ENCODE peak calls at places on chromosomes 12 and 14, in five cellular contexts. J is uterus; U is neuronal stem cell; E is fibroblast of lung; X is naive thymus-derived CD4-positive, alpha-beta T cell. T is an unnamed sample.

GRCh38 chr12:71746983-71747611 is 7.6 kb upstream of the RAB21 start:
- DNase-seq in J (peak; percentile 21), U (no peak), E (peak; percentile 78), X (peak; percentile 62), T (no peak)

GRCh38 chr14:71714225-71714624 is 218.0 kb upstream of the RGS6 start:
- DNase-seq in J (no peak), U (no peak), E (peak; percentile 87), X (no peak), T (no peak)

GRCh38 chr14:69366069-69366468 is 32.0 kb downstream of the ERH start:
- DNase-seq in J (no peak), U (no peak), E (no peak), X (no peak), T (no peak)

GRCh38 chr14:60565211-60565610 is 56.3 kb downstream of the SIX6 start:
- DNase-seq in J (no peak), U (no peak), E (peak; percentile 63), X (no peak), T (no peak)

GRCh38 chr12:51351913-51352532 is 5.5 kb upstream of the CELA1 start:
- DNase-seq in J (no peak), U (peak; percentile 75), E (peak; percentile 60), X (peak; percentile 51), T (no peak)

GRCh38 chr12:124474709-124475108 is 92.7 kb downstream of the NCOR2 start:
- DNase-seq in J (no peak), U (no peak), E (no peak), X (no peak), T (no peak)

GRCh38 chr12:95473440-95473946 is 459 bp upstream of the METAP2 start:
- DNase-seq in J (peak; percentile 25), U (peak; percentile 17), E (peak; percentile 61), X (no peak), T (peak; percentile 64)

GRCh38 chr14:87082917-87083316 is 910.1 kb downstream of the GALC start:
- DNase-seq in J (no peak), U (no peak), E (no peak), X (no peak), T (no peak)

GRCh38 chr12:124994435-124994975 is 1.1 kb downstream of the BRI3BP start:
- DNase-seq in J (no peak), U (no peak), E (no peak), X (no peak), T (peak; percentile 55)

GRCh38 chr12:124841558-124841945 is 22.1 kb downstream of the SCARB1 start:
- DNase-seq in J (no peak), U (no peak), E (no peak), X (no peak), T (no peak)

GRCh38 chr14:58732387-58732786 is 94.6 kb downstream of the DACT1 start:
- DNase-seq in J (no peak), U (no peak), E (no peak), X (no peak), T (no peak)

GRCh38 chr14:99758121-99758871 is 34.9 kb upstream of the EML1 start:
- DNase-seq in J (no peak), U (no peak), E (peak; percentile 93), X (no peak), T (no peak)

GRCh38 chr12:61504396-61505115 is 755.6 kb upstream of the USP15 start:
- DNase-seq in J (no peak), U (no peak), E (no peak), X (no peak), T (no peak)

GRCh38 chr14:71049435-71050147 is 142.3 kb downstream of the PCNX1 start:
- DNase-seq in J (no peak), U (no peak), E (peak; percentile 72), X (no peak), T (no peak)

GRCh38 chr12:4434721-4435425 is 10.7 kb downstream of the FGF6 start:
- DNase-seq in J (no peak), U (no peak), E (no peak), X (no peak), T (no peak)

GRCh38 chr14:23381871-23382270 is 5.0 kb downstream of the CMTM5 start:
- DNase-seq in J (no peak), U (no peak), E (no peak), X (no peak), T (no peak)

GRCh38 chr14:59283380-59283779 is 94.9 kb downstream of the DAAM1 start:
- DNase-seq in J (no peak), U (no peak), E (peak; percentile 62), X (no peak), T (no peak)

GRCh38 chr12:79420146-79420618 is 270.6 kb downstream of the PAWR start:
- DNase-seq in J (no peak), U (peak; percentile 21), E (peak; percentile 90), X (no peak), T (no peak)

GRCh38 chr14:35543006-35543405 is 9.0 kb downstream of the INSM2 start:
- DNase-seq in J (no peak), U (no peak), E (no peak), X (no peak), T (no peak)

GRCh38 chr12:43937947-43938346 is 102.1 kb downstream of the TMEM117 start:
- DNase-seq in J (no peak), U (no peak), E (peak; percentile 17), X (no peak), T (no peak)

GRCh38 chr12:12461923-12462315 is 100.7 kb downstream of the DUSP16 start:
- DNase-seq in J (no peak), U (no peak), E (no peak), X (no peak), T (no peak)

GRCh38 chr12:40104461-40105264 is 1.2 kb downstream of the SLC2A13 start:
- DNase-seq in J (no peak), U (no peak), E (peak; percentile 7), X (no peak), T (no peak)
- H3K4me3 ChIP-seq in J (peak overlapping the region; percentile 94), U (peak overlapping the region; percentile 84), E (peak overlapping the region; percentile 54), X (peak overlapping the region; percentile 61), T (peak overlapping the region; percentile 87)

GRCh38 chr12:116174904-116175303 is 102.6 kb downstream of the MED13L start:
- DNase-seq in J (no peak), U (no peak), E (no peak), X (no peak), T (no peak)

GRCh38 chr12:116166306-116166705 is 111.2 kb downstream of the MED13L start:
- DNase-seq in J (no peak), U (no peak), E (no peak), X (no peak), T (no peak)

GRCh38 chr12:116172224-116172849 is 105.2 kb downstream of the MED13L start:
- DNase-seq in J (no peak), U (no peak), E (no peak), X (no peak), T (no peak)

GRCh38 chr12:116169071-116169470 is 108.4 kb downstream of the MED13L start:
- DNase-seq in J (no peak), U (no peak), E (no peak), X (no peak), T (no peak)

GRCh38 chr12:116171549-116171948 is 105.9 kb downstream of the MED13L start:
- DNase-seq in J (no peak), U (no peak), E (no peak), X (no peak), T (no peak)
- H3K4me3 ChIP-seq in J (no peak overlapping the region), U (no peak overlapping the region), E (no peak overlapping the region), X (no peak overlapping the region), T (no peak overlapping the region)

GRCh38 chr14:25048170-25049126 is 1.5 kb downstream of the STXBP6 start:
- DNase-seq in J (peak; percentile 57), U (no peak), E (peak; percentile 76), X (no peak), T (no peak)
- H3K4me3 ChIP-seq in J (peak overlapping the region; percentile 49), U (no peak overlapping the region), E (peak overlapping the region; percentile 65), X (no peak overlapping the region), T (peak overlapping the region; percentile 78)

DNA sequence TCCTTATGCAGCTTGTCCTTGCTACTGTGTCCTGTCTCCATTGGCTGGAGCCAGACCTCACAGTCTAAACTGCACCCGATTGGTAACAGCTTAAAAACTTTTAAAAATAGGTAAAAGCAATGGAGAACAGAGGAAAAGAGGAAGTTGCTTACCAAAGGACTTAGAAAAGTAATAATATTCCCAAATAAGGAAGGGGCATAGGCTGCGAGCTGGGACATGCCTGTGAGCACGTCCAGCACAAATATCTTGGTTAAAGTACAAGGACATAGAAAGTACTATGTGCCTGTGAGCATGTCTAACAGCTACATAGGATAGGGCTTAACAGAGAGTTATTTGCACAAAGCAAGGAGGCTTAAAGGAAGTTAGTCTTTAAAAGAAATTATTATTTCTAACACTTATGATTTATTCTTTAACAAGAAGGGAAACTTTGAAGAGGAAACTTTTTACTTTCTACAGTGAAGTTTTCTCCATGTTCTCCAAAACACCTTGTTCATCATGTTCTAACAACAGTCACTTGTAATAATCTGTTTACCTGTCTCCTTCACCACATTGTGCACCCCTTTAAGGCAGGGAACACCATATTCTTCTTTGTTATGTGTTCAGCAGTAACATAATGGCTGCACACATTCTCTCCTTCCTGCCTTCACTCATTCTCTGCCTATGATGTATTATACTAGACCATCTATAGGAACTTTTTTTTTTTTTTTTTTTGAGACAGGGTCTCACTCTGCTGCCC is 9.8 kb upstream of the UBE2N start:
- DNase-seq in J (no peak), U (no peak), E (no peak), X (no peak), T (no peak)
- H3K4me3 ChIP-seq in J (no peak overlapping the region), U (no peak overlapping the region), E (no peak overlapping the region), X (no peak overlapping the region), T (no peak overlapping the region)